ENCODE peak calls at places on chromosome 16, in eight cellular contexts. T is AML-193; A is HFF-Myc; L is caudate nucleus; P is mucosa of gallbladder; Z is GM04504; B is T1000; K is stimulated activated CD4-positive, alpha-beta T cell treated with anti-CD3 and anti-CD28 coated beads, TNF-alpha, amount 100 ng/mL, for 48 hours. C is an unnamed sample.

GRCh38 chr16:4142268-4142667 is 26.0 kb upstream of the ADCY9 start:
- DNase-seq in T (no peak), A (no peak), L (no peak), P (no peak), Z (no peak), B (no peak), K (no peak), C (no peak)

GRCh38 chr16:89721644-89722391 is 481 bp downstream of the ZNF276 start:
- DNase-seq in T (peak; percentile 77), A (no peak), L (no peak), P (peak; percentile 54), Z (no peak), B (no peak), K (peak; percentile 66), C (peak; percentile 58)

GRCh38 chr16:4895366-4895765 is 41.6 kb downstream of the PPL start:
- DNase-seq in T (no peak), A (no peak), L (no peak), P (no peak), Z (no peak), B (no peak), K (no peak), C (no peak)

GRCh38 chr16:52597073-52597771 is 50.3 kb upstream of the TOX3 start:
- DNase-seq in T (no peak), A (no peak), L (no peak), P (peak; percentile 27), Z (no peak), B (no peak), K (no peak), C (no peak)

GRCh38 chr16:13110124-13110796 is 208.9 kb downstream of the SHISA9 start:
- DNase-seq in T (no peak), A (no peak), L (no peak), P (no peak), Z (peak; percentile 24), B (no peak), K (no peak), C (no peak)

GRCh38 chr16:64964126-64964540 is 157.7 kb downstream of the CDH11 start:
- DNase-seq in T (no peak), A (peak; percentile 69), L (no peak), P (no peak), Z (no peak), B (no peak), K (no peak), C (no peak)

GRCh38 chr16:26963109-26963508 is 103.6 kb upstream of the C16orf82 start:
- DNase-seq in T (no peak), A (no peak), L (no peak), P (no peak), Z (no peak), B (no peak), K (peak; percentile 14), C (no peak)

GRCh38 chr16:637081-638018 is 1.2 kb upstream of the METTL26 start:
- DNase-seq in T (peak; percentile 12), A (no peak), L (peak; percentile 92), P (peak; percentile 92), Z (peak; percentile 69), B (no peak), K (peak; percentile 80), C (peak; percentile 83)

GRCh38 chr16:56849690-56850680 is 15.0 kb upstream of the SLC12A3 start:
- DNase-seq in T (no peak), A (no peak), L (no peak), P (no peak), Z (no peak), B (no peak), K (no peak), C (no peak)

GRCh38 chr16:69848635-69849545 is 86.8 kb downstream of the WWP2 start:
- DNase-seq in T (no peak), A (peak; percentile 32), L (peak; percentile 72), P (peak; percentile 78), Z (peak; percentile 85), B (peak; percentile 71), K (no peak), C (peak; percentile 93)

GRCh38 chr16:49489686-49490320 is 116.2 kb downstream of the C16orf78 start:
- DNase-seq in T (no peak), A (no peak), L (no peak), P (no peak), Z (no peak), B (no peak), K (no peak), C (no peak)

GRCh38 chr16:27689711-27690110 is 139.8 kb downstream of the KATNIP start:
- DNase-seq in T (no peak), A (no peak), L (peak; percentile 86), P (no peak), Z (no peak), B (no peak), K (no peak), C (no peak)

GRCh38 chr16:28090646-28091377 is 27.3 kb upstream of the GSG1L start:
- DNase-seq in T (no peak), A (no peak), L (no peak), P (no peak), Z (peak; percentile 3), B (no peak), K (no peak), C (no peak)

GRCh38 chr16:74999683-75000480 is 1.1 kb downstream of the ZNRF1 start:
- DNase-seq in T (no peak), A (no peak), L (peak; percentile 33), P (peak; percentile 51), Z (no peak), B (no peak), K (peak; percentile 40), C (peak; percentile 36)

GRCh38 chr16:12833939-12834338 is 30.3 kb upstream of the CPPED1 start:
- DNase-seq in T (no peak), A (no peak), L (no peak), P (no peak), Z (no peak), B (no peak), K (no peak), C (peak; percentile 91)

GRCh38 chr16:48810436-48810802 is 200.4 kb upstream of the N4BP1 start:
- DNase-seq in T (no peak), A (no peak), L (no peak), P (no peak), Z (no peak), B (no peak), K (no peak), C (no peak)

GRCh38 chr16:71648921-71649320 is 22.9 kb downstream of the MARVELD3 start:
- DNase-seq in T (no peak), A (no peak), L (no peak), P (no peak), Z (no peak), B (no peak), K (no peak), C (no peak)